ENCODE peak calls at places on chromosomes 13 and 19, in four cellular contexts. O is uterus, C is heart left ventricle, B is breast epithelium. J is an unnamed sample.

GRCh38 chr19:2413159-2413558 is 14.2 kb downstream of the TIMM13 start:
- DNase-seq in O (no peak), C (no peak), B (no peak), J (no peak)

GRCh38 chr13:98571955-98572662 is 4.8 kb downstream of the STK24 start:
- DNase-seq in O (no peak), C (no peak), B (no peak), J (no peak)

GRCh38 chr13:74062933-74063332 is 71.3 kb downstream of the KLF12 start:
- DNase-seq in O (peak; percentile 49), C (peak; percentile 64), B (no peak), J (no peak)

GRCh38 chr19:10471909-10472308 is 31.2 kb downstream of the KEAP1 start:
- DNase-seq in O (no peak), C (no peak), B (no peak), J (no peak)

GRCh38 chr13:99376132-99376531 is 68.9 kb upstream of the GPR183 start:
- DNase-seq in O (no peak), C (no peak), B (no peak), J (no peak)

GRCh38 chr19:35643255-35644205 is 2.0 kb downstream of the ETV2 start:
- DNase-seq in O (peak; percentile 83), C (peak; percentile 93), B (peak; percentile 78), J (peak; percentile 74)

GRCh38 chr19:5313307-5313706 is 27.3 kb downstream of the PTPRS start:
- DNase-seq in O (no peak), C (no peak), B (no peak), J (no peak)

GRCh38 chr13:103351035-103351828 is 285.0 kb upstream of the SLC10A2 start:
- DNase-seq in O (no peak), C (no peak), B (no peak), J (no peak)

GRCh38 chr19:18651300-18651699 is 14.5 kb downstream of the KLHL26 start:
- DNase-seq in O (no peak), C (no peak), B (no peak), J (no peak)

GRCh38 chr13:52162279-52163101 is 3.1 kb upstream of the NEK3 start:
- DNase-seq in O (no peak), C (no peak), B (no peak), J (no peak)

GRCh38 chr19:8831832-8832131 is 322 bp downstream of the ZNF558 start:
- DNase-seq in O (no peak), C (no peak), B (no peak), J (no peak)

GRCh38 chr19:49019242-49019932 is 2.5 kb upstream of the LHB start:
- DNase-seq in O (peak; percentile 64), C (peak; percentile 84), B (no peak), J (peak; percentile 69)

GRCh38 chr19:13001502-13002388 is 6.5 kb downstream of the NFIX start:
- DNase-seq in O (peak; percentile 86), C (peak; percentile 72), B (peak; percentile 80), J (peak; percentile 87)

GRCh38 chr19:40265055-40265762 is 19.9 kb downstream of the AKT2 start:
- DNase-seq in O (no peak), C (peak; percentile 57), B (no peak), J (no peak)

GRCh38 chr19:5696196-5697021 is 6.3 kb downstream of the RPL36 start:
- DNase-seq in O (no peak), C (peak; percentile 60), B (no peak), J (no peak)

GRCh38 chr19:11931051-11931450 is 6.1 kb downstream of the ZNF700 start:
- DNase-seq in O (no peak), C (no peak), B (no peak), J (no peak)

GRCh38 chr19:4007836-4008539 is 452 bp downstream of the PIAS4 start:
- DNase-seq in O (peak; percentile 41), C (no peak), B (no peak), J (no peak)

GRCh38 chr19:34336781-34337271 is 28.2 kb upstream of the GPI start:
- DNase-seq in O (no peak), C (no peak), B (no peak), J (no peak)

GRCh38 chr19:55160986-55161365 is 3.4 kb upstream of the TNNI3 start:
- DNase-seq in O (no peak), C (no peak), B (no peak), J (no peak)
- H3K27me3 ChIP-seq in O (peaks cover 34% of the 10 kb centered on the region), C (peaks cover 8% of the 10 kb centered on the region), B (peaks cover 8% of the 10 kb centered on the region), J (peaks cover 36% of the 10 kb centered on the region)

DNA sequence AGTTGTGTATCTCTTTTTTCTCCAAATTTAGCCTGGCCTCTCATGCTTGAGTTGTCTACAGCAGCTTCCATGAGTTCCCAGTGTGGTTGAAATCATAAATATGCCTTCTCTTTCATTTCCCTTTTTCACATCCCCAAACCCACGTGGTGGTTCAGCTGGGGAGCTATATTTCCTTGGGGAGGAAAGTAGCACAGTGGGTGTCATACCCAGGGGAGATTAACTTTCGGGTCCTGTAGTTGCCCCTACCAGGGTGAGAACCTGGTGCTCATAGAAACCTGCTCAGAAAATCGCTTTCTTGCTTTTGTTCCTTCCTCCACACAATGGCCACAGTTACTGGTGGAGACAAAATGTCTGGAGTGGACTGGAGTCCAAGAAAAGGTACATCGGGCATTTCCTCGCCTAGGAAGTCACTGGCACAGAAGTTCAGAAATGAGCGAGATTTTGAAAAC is 7.0 kb upstream of the LILRA4 start:
- DNase-seq in O (no peak), C (no peak), B (no peak), J (no peak)
- H3K27me3 ChIP-seq in O (no peaks in the 10 kb centered on the region), C (no peaks in the 10 kb centered on the region), B (no peaks in the 10 kb centered on the region), J (no peaks in the 10 kb centered on the region)

DNA sequence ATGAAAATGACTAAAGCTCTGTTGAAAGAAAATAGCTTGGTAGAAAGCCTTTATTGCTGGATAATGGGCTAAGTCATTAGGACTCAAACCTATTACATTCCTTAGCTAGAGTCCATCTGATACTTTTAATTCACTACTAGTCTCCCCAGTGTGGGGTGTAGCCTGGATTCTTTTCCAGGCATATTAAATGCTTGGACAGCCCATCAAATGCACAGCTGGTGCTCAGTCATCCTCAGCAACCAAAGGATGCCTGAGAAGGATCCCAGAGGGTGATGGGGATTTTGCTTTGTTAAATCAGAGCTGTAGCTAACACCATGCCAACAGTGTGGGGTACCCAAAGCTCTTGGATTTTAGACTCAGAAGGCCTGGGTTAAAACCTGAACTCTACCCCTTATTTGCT is 153.5 kb downstream of the DLEU7 start:
- DNase-seq in O (no peak), C (no peak), B (no peak), J (no peak)
- H3K27me3 ChIP-seq in O (no peaks in the 10 kb centered on the region), C (no peaks in the 10 kb centered on the region), B (no peaks in the 10 kb centered on the region), J (no peaks in the 10 kb centered on the region)

GRCh38 chr19:39196860-39197562 is at the start of gene NCCRP1:
- DNase-seq in O (no peak), C (no peak), B (no peak), J (no peak)
- H3K27me3 ChIP-seq in O (peaks cover 16% of the 10 kb centered on the region), C (peaks cover 15% of the 10 kb centered on the region), B (no peaks in the 10 kb centered on the region), J (peaks cover 15% of the 10 kb centered on the region)

J was measured in prostate gland.